ENCODE peak calls at places on chromosomes 2 and 18, in ten cellular contexts. U is stomach, L is prostate gland, D is GM12878, V is transverse colon, M is K562, A is HCT116, B is upper lobe of left lung, Q is endothelial cell of umbilical vein, W is sigmoid colon. C is an unnamed sample.

GRCh38 chr18:78006805-78007204 is 757.2 kb downstream of the GALR1 start:
- DNase-seq in W (no peak), M (no peak), D (no peak), Q (no peak), B (no peak), U (no peak), A (no peak), V (no peak), L (no peak), C (no peak)

GRCh38 chr18:31487251-31488015 is 10.5 kb upstream of the DSG2 start:
- DNase-seq in A (peak; percentile 75), U (no peak), V (no peak), Q (no peak), D (no peak), M (no peak), W (no peak), B (no peak), L (no peak), C (no peak)

GRCh38 chr2:175832886-175833285 is 169.2 kb downstream of the LNPK start:
- DNase-seq in L (no peak), U (no peak), B (no peak), Q (no peak), D (no peak), A (no peak), W (no peak), V (no peak), M (no peak), C (no peak)

GRCh38 chr2:238106698-238107524 is 6.8 kb downstream of the ESPNL start:
- DNase-seq in L (no peak), M (peak; percentile 63), U (peak; percentile 46), B (no peak), Q (no peak), D (no peak), W (peak; percentile 64), A (no peak), V (peak; percentile 39), C (peak; percentile 84)

GRCh38 chr2:138474093-138474834 is 27.3 kb upstream of the SPOPL start:
- DNase-seq in V (no peak), M (peak; percentile 45), L (no peak), W (no peak), B (no peak), U (no peak), A (no peak), D (no peak), Q (peak; percentile 97), C (no peak)

GRCh38 chr2:44708646-44709000 is 232.9 kb upstream of the SIX3 start:
- DNase-seq in W (no peak), D (no peak), M (no peak), Q (no peak), L (no peak), U (no peak), A (no peak), V (no peak), B (no peak), C (no peak)

GRCh38 chr2:20071397-20072383 is 20.3 kb upstream of the LAPTM4A start:
- DNase-seq in W (peak; percentile 85), A (no peak), M (no peak), B (peak; percentile 15), D (no peak), U (no peak), Q (peak; percentile 4), V (no peak), L (no peak), C (no peak)

GRCh38 chr2:105749583-105750399 is 5.1 kb downstream of the NCK2 start:
- DNase-seq in L (no peak), A (no peak), D (no peak), Q (no peak), W (no peak), M (no peak), V (peak; percentile 36), U (no peak), B (no peak), C (no peak)

GRCh38 chr2:174076948-174077347 is 111.8 kb upstream of the SP3 start:
- DNase-seq in M (no peak), V (no peak), L (no peak), U (no peak), B (no peak), Q (no peak), D (no peak), A (no peak), W (no peak), C (no peak)

GRCh38 chr2:45131587-45131986 is 122.3 kb upstream of the SIX2 start:
- DNase-seq in U (no peak), Q (no peak), L (no peak), B (no peak), A (no peak), W (no peak), D (no peak), M (no peak), V (no peak), C (no peak)

GRCh38 chr2:162478721-162479129 is 134.8 kb downstream of the GCA start:
- DNase-seq in D (no peak), B (no peak), L (no peak), Q (no peak), U (no peak), M (no peak), A (no peak), W (no peak), V (no peak), C (no peak)

GRCh38 chr2:10432315-10433181 is 15.6 kb downstream of the ODC1 start:
- DNase-seq in Q (peak; percentile 17), V (peak; percentile 75), L (no peak), A (no peak), U (peak; percentile 64), B (peak; percentile 86), D (no peak), M (no peak), W (no peak), C (peak; percentile 85)

GRCh38 chr18:47191956-47192355 is 15.8 kb upstream of the IER3IP1 start:
- DNase-seq in U (no peak), V (no peak), D (no peak), M (no peak), L (no peak), W (no peak), Q (peak; percentile 35), A (no peak), B (no peak), C (no peak)

GRCh38 chr18:50711401-50711800 is 108.4 kb downstream of the MRO start:
- DNase-seq in L (no peak), V (no peak), M (no peak), Q (no peak), D (no peak), W (no peak), B (peak; percentile 60), U (no peak), A (no peak), C (peak; percentile 65)

GRCh38 chr18:73509460-73509859 is 638.2 kb downstream of the FBXO15 start:
- DNase-seq in A (no peak), Q (no peak), V (no peak), M (no peak), B (no peak), D (no peak), L (no peak), U (no peak), W (no peak), C (no peak)

GRCh38 chr18:22182884-22183610 is 13.7 kb downstream of the GATA6 start:
- DNase-seq in B (no peak), U (no peak), M (no peak), Q (peak; percentile 23), V (no peak), W (no peak), D (no peak), L (no peak), A (no peak), C (no peak)
- H3K4me1 ChIP-seq in B (peaks cover 23% of the 10 kb centered on the region), U (peaks cover 28% of the 10 kb centered on the region), M (no peaks in the 10 kb centered on the region), Q (peaks cover 63% of the 10 kb centered on the region), V (peaks cover 20% of the 10 kb centered on the region), W (no peaks in the 10 kb centered on the region), D (no peaks in the 10 kb centered on the region), L (no peaks in the 10 kb centered on the region), A (peaks cover 4% of the 10 kb centered on the region), C (peaks cover 57% of the 10 kb centered on the region)

GRCh38 chr2:112836695-112837117 is at the start of gene IL1B:
- DNase-seq in D (no peak), A (no peak), M (no peak), W (no peak), V (no peak), U (no peak), L (no peak), Q (peak; percentile 11), B (no peak), C (no peak)
- TF ChIP-seq POLR2AphosphoS5 in D (no peak), A (no peak), M (no peak), W (no peak), V (peak; percentile 34), U (no peak), L (no peak), Q (no peak), B (peak; percentile 13), C (no peak)

GRCh38 chr2:219001577-219002394 is 8.6 kb upstream of the CRYBA2 start:
- DNase-seq in Q (no peak), B (peak; percentile 92), D (no peak), M (peak; percentile 61), W (no peak), L (peak; percentile 93), U (peak; percentile 95), V (peak; percentile 91), A (peak; percentile 40), C (no peak)
- TF ChIP-seq POLR2A in Q (no peak), B (peak; percentile 61), D (no peak), M (no peak), W (no peak), L (peak; percentile 78), U (peak; percentile 71), V (peak; percentile 98), A (no peak), C (no peak)

GRCh38 chr2:126785236-126785635 is 113.5 kb upstream of the TEX51 start:
- DNase-seq in M (no peak), B (no peak), W (no peak), V (no peak), Q (no peak), L (no peak), D (no peak), U (no peak), A (no peak), C (peak; percentile 22)

GRCh38 chr2:126788113-126788512 is 110.6 kb upstream of the TEX51 start:
- DNase-seq in D (no peak), W (peak; percentile 19), L (no peak), V (no peak), B (no peak), Q (no peak), M (no peak), U (no peak), A (no peak), C (peak; percentile 51)

GRCh38 chr2:126787278-126787677 is 111.4 kb upstream of the TEX51 start:
- DNase-seq in U (no peak), Q (no peak), V (no peak), A (no peak), B (no peak), M (no peak), W (peak; percentile 29), L (no peak), D (no peak), C (no peak)

GRCh38 chr2:126785862-126786261 is 112.8 kb upstream of the TEX51 start:
- DNase-seq in A (no peak), W (no peak), D (no peak), V (no peak), L (no peak), M (no peak), B (no peak), U (no peak), Q (no peak), C (peak; percentile 41)

GRCh38 chr2:126786765-126787164 is 111.9 kb upstream of the TEX51 start:
- DNase-seq in M (no peak), Q (no peak), W (peak; percentile 18), U (no peak), A (no peak), L (no peak), D (no peak), V (no peak), B (no peak), C (peak; percentile 37)
- H3K4me1 ChIP-seq in M (no peaks in the 10 kb centered on the region), Q (no peaks in the 10 kb centered on the region), W (no peaks in the 10 kb centered on the region), U (no peaks in the 10 kb centered on the region), A (no peaks in the 10 kb centered on the region), L (no peaks in the 10 kb centered on the region), D (no peaks in the 10 kb centered on the region), V (no peaks in the 10 kb centered on the region), B (no peaks in the 10 kb centered on the region), C (no peaks in the 10 kb centered on the region)